ENCODE peak calls at places on chromosomes 11 and 22, in six cellular contexts. One of them, this sample, is unnamed.

GRCh38 chr11:358129-358805 is 11.0 kb upstream of the B4GALNT4 start:
- DNase-seq in GM23248: no peak
- DNase-seq in GM23338: no peak
- DNase-seq in PC-3: no peak
- DNase-seq in neural progenitor cell: no peak
- DNase-seq in SK-N-SH: no peak
- DNase-seq in this sample: no peak

GRCh38 chr11:45025716-45026492 is 75.2 kb upstream of the TP53I11 start:
- DNase-seq in GM23248: no peak
- DNase-seq in GM23338: peak; percentile 38
- DNase-seq in PC-3: no peak
- DNase-seq in neural progenitor cell: no peak
- DNase-seq in SK-N-SH: peak; percentile 77
- DNase-seq in this sample: no peak

GRCh38 chr11:93525601-93526000 is 17.6 kb downstream of the SMCO4 start:
- DNase-seq in GM23248: peak; percentile 81
- DNase-seq in GM23338: no peak
- DNase-seq in PC-3: no peak
- DNase-seq in neural progenitor cell: no peak
- DNase-seq in SK-N-SH: no peak
- DNase-seq in this sample: no peak

GRCh38 chr11:132685174-132685611 is 847.1 kb downstream of the OPCML start:
- DNase-seq in GM23248: peak; percentile 68
- DNase-seq in GM23338: no peak
- DNase-seq in PC-3: no peak
- DNase-seq in neural progenitor cell: no peak
- DNase-seq in SK-N-SH: no peak
- DNase-seq in this sample: no peak

GRCh38 chr22:19936513-19936912 is 5.1 kb upstream of the COMT start:
- DNase-seq in GM23248: no peak
- DNase-seq in GM23338: no peak
- DNase-seq in PC-3: no peak
- DNase-seq in neural progenitor cell: no peak
- DNase-seq in SK-N-SH: no peak
- DNase-seq in this sample: no peak

GRCh38 chr11:60363542-60364525 is 14.5 kb upstream of the MS4A7 start:
- DNase-seq in GM23248: peak; percentile 62
- DNase-seq in GM23338: peak; percentile 88
- DNase-seq in PC-3: peak; percentile 92
- DNase-seq in neural progenitor cell: peak; percentile 76
- DNase-seq in SK-N-SH: peak; percentile 40
- DNase-seq in this sample: peak; percentile 39

GRCh38 chr11:296976-297665 is 2.2 kb downstream of the IFITM5 start:
- DNase-seq in GM23248: no peak
- DNase-seq in GM23338: no peak
- DNase-seq in PC-3: no peak
- DNase-seq in neural progenitor cell: no peak
- DNase-seq in SK-N-SH: no peak
- DNase-seq in this sample: no peak

GRCh38 chr11:72735495-72736027 is 16.6 kb downstream of the ARAP1 start:
- DNase-seq in GM23248: peak; percentile 78
- DNase-seq in GM23338: peak; percentile 68
- DNase-seq in PC-3: peak; percentile 67
- DNase-seq in neural progenitor cell: no peak
- DNase-seq in SK-N-SH: peak; percentile 89
- DNase-seq in this sample: peak; percentile 45

GRCh38 chr11:81915045-81915444 is 818.6 kb downstream of the FAM181B start:
- DNase-seq in GM23248: no peak
- DNase-seq in GM23338: no peak
- DNase-seq in PC-3: no peak
- DNase-seq in neural progenitor cell: no peak
- DNase-seq in SK-N-SH: no peak
- DNase-seq in this sample: no peak

GRCh38 chr11:74683279-74683871 is 47.9 kb downstream of the CHRDL2 start:
- DNase-seq in GM23248: peak; percentile 70
- DNase-seq in GM23338: peak; percentile 72
- DNase-seq in PC-3: no peak
- DNase-seq in neural progenitor cell: peak; percentile 64
- DNase-seq in SK-N-SH: peak; percentile 87
- DNase-seq in this sample: no peak

GRCh38 chr11:73325036-73325981 is 17.2 kb downstream of the ARHGEF17 start:
- DNase-seq in GM23248: peak; percentile 45
- DNase-seq in GM23338: no peak
- DNase-seq in PC-3: no peak
- DNase-seq in neural progenitor cell: no peak
- DNase-seq in SK-N-SH: peak; percentile 84
- DNase-seq in this sample: no peak

GRCh38 chr22:25514436-25514835 is 50.0 kb upstream of the GRK3 start:
- DNase-seq in GM23248: peak; percentile 57
- DNase-seq in GM23338: peak; percentile 83
- DNase-seq in PC-3: peak; percentile 43
- DNase-seq in neural progenitor cell: no peak
- DNase-seq in SK-N-SH: no peak
- DNase-seq in this sample: no peak

GRCh38 chr11:132744771-132745170 is 787.5 kb downstream of the OPCML start:
- DNase-seq in GM23248: peak; percentile 73
- DNase-seq in GM23338: no peak
- DNase-seq in PC-3: no peak
- DNase-seq in neural progenitor cell: no peak
- DNase-seq in SK-N-SH: no peak
- DNase-seq in this sample: no peak

GRCh38 chr11:118629761-118630661 is 22.6 kb downstream of the PHLDB1 start:
- DNase-seq in GM23248: peak; percentile 37
- DNase-seq in GM23338: no peak
- DNase-seq in PC-3: no peak
- DNase-seq in neural progenitor cell: no peak
- DNase-seq in SK-N-SH: no peak
- DNase-seq in this sample: no peak

GRCh38 chr22:20107471-20107901 is 8.4 kb upstream of the RANBP1 start:
- DNase-seq in GM23248: no peak
- DNase-seq in GM23338: no peak
- DNase-seq in PC-3: no peak
- DNase-seq in neural progenitor cell: no peak
- DNase-seq in SK-N-SH: no peak
- DNase-seq in this sample: no peak

GRCh38 chr11:32312206-32312817 is 123.0 kb downstream of the WT1 start:
- DNase-seq in GM23248: peak; percentile 49
- DNase-seq in GM23338: no peak
- DNase-seq in PC-3: peak; percentile 77
- DNase-seq in neural progenitor cell: no peak
- DNase-seq in SK-N-SH: no peak
- DNase-seq in this sample: peak; percentile 76
- H3F3A ChIP-seq in GM23248: no peaks in the 10 kb centered on the region
- H3F3A ChIP-seq in GM23338: no peaks in the 10 kb centered on the region
- H3F3A ChIP-seq in PC-3: peaks cover 3% of the 10 kb centered on the region
- H3F3A ChIP-seq in neural progenitor cell: peaks cover 15% of the 10 kb centered on the region
- H3F3A ChIP-seq in SK-N-SH: peaks cover 5% of the 10 kb centered on the region
- H3F3A ChIP-seq in this sample: peaks cover 22% of the 10 kb centered on the region

GRCh38 chr22:40202225-40202944 is 24.7 kb downstream of the TNRC6B start:
- DNase-seq in GM23248: no peak
- DNase-seq in GM23338: no peak
- DNase-seq in PC-3: no peak
- DNase-seq in neural progenitor cell: no peak
- DNase-seq in SK-N-SH: no peak
- DNase-seq in this sample: no peak
- H3K4me1 ChIP-seq in GM23248: peaks cover 37% of the 10 kb centered on the region
- H3K4me1 ChIP-seq in GM23338: peaks cover 68% of the 10 kb centered on the region
- H3K4me1 ChIP-seq in PC-3: peaks cover 3% of the 10 kb centered on the region
- H3K4me1 ChIP-seq in neural progenitor cell: peaks cover 8% of the 10 kb centered on the region
- H3K4me1 ChIP-seq in SK-N-SH: peaks cover 21% of the 10 kb centered on the region
- H3K4me1 ChIP-seq in this sample: no peaks in the 10 kb centered on the region

GRCh38 chr11:2389344-2390026 is 11.1 kb upstream of the TSSC4 start:
- DNase-seq in GM23248: no peak
- DNase-seq in GM23338: no peak
- DNase-seq in PC-3: no peak
- DNase-seq in neural progenitor cell: no peak
- DNase-seq in SK-N-SH: no peak
- DNase-seq in this sample: no peak
- H3F3A ChIP-seq in GM23248: no peaks in the 10 kb centered on the region
- H3F3A ChIP-seq in GM23338: no peaks in the 10 kb centered on the region
- H3F3A ChIP-seq in PC-3: no peaks in the 10 kb centered on the region
- H3F3A ChIP-seq in neural progenitor cell: no peaks in the 10 kb centered on the region
- H3F3A ChIP-seq in SK-N-SH: no peaks in the 10 kb centered on the region
- H3F3A ChIP-seq in this sample: no peaks in the 10 kb centered on the region

DNA sequence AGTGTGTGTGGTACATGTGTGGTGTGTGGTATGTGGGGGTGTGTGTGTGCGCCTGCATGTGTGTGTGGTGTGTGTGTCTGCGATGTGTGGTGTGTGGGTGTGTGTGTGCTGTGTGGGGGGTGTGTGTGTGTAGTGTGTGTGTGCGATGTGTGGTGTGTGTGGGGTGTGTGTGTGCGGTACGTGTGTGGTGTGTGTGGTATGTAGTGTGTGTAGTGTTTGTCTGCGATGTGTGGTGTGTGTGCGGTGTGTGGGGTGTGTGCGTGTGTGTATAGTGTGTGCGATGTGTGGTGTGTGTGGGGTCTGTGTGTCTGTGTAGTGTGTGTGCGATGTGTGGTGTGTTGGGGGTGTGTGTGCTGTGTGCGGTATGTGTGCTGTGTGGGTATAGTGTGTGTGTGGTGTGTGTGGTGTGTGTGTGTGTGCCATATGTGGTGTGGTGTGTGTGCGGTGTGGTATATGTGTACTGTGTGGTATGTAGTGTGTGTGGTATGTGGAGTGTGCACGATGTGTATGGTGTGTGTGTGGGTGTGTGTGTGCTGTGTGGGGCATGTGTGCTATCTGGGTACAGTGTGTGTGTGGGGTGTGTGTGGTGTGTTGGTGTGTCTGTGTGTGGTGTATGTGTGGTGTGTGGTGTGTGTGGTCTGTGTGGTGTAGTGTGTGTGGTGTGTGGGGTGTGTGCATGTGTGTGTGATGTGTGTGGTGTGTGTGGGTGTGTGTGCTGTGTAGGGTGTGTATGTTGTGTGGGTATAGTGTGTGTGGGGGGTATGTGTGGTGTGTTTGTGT is 5.7 kb upstream of the PPP6R2 start:
- DNase-seq in GM23248: no peak
- DNase-seq in GM23338: no peak
- DNase-seq in PC-3: no peak
- DNase-seq in neural progenitor cell: no peak
- DNase-seq in SK-N-SH: no peak
- DNase-seq in this sample: no peak
- H3K4me1 ChIP-seq in GM23248: no peaks in the 10 kb centered on the region
- H3K4me1 ChIP-seq in GM23338: no peaks in the 10 kb centered on the region
- H3K4me1 ChIP-seq in PC-3: no peaks in the 10 kb centered on the region
- H3K4me1 ChIP-seq in neural progenitor cell: no peaks in the 10 kb centered on the region
- H3K4me1 ChIP-seq in SK-N-SH: peaks cover 2% of the 10 kb centered on the region
- H3K4me1 ChIP-seq in this sample: peaks cover 4% of the 10 kb centered on the region

GRCh38 chr22:39233736-39234120 is 11.1 kb downstream of the PDGFB start:
- DNase-seq in GM23248: no peak
- DNase-seq in GM23338: no peak
- DNase-seq in PC-3: no peak
- DNase-seq in neural progenitor cell: peak; percentile 60
- DNase-seq in SK-N-SH: no peak
- DNase-seq in this sample: no peak

GRCh38 chr22:39232246-39232645 is 12.5 kb downstream of the PDGFB start:
- DNase-seq in GM23248: no peak
- DNase-seq in GM23338: no peak
- DNase-seq in PC-3: no peak
- DNase-seq in neural progenitor cell: no peak
- DNase-seq in SK-N-SH: no peak
- DNase-seq in this sample: no peak

GRCh38 chr22:39234867-39235687 is 9.7 kb downstream of the PDGFB start:
- DNase-seq in GM23248: no peak
- DNase-seq in GM23338: no peak
- DNase-seq in PC-3: no peak
- DNase-seq in neural progenitor cell: peak; percentile 54
- DNase-seq in SK-N-SH: no peak
- DNase-seq in this sample: peak; percentile 58

GRCh38 chr22:39232806-39233735 is 11.7 kb downstream of the PDGFB start:
- DNase-seq in GM23248: no peak
- DNase-seq in GM23338: no peak
- DNase-seq in PC-3: no peak
- DNase-seq in neural progenitor cell: no peak
- DNase-seq in SK-N-SH: no peak
- DNase-seq in this sample: no peak

DNA sequence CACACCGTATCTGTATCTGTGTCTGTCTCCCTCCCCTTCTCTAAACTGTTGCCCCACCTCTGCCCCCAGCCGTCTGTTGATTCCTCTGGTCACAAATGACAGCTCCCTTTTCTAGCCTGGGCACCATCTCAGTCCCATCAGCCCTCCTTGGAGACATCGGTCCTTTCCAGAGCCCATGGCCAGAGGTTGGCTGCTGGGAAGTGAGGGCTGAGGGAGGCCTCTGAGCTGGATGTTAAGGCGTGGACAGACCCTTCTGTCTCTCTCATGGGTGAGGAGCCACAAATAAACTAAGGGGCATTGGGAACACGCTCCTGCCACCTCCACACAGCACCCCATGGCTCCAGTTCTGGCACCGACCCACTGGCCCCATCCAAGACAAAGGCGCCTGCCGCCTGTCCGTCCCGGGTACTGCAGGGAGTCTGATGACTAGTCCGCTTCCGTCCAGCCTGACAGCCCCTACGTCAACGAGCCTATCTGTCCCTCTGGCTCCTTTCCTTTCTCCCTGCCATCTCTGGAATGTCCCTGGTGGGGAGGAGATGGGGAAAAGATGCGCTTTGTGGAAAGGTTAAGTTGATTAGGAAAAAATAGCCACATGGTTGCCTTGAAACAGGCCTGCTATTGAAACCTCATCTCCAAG is 10.5 kb downstream of the PDGFB start:
- DNase-seq in GM23248: no peak
- DNase-seq in GM23338: no peak
- DNase-seq in PC-3: no peak
- DNase-seq in neural progenitor cell: peak; percentile 80
- DNase-seq in SK-N-SH: no peak
- DNase-seq in this sample: no peak
- H3F3A ChIP-seq in GM23248: no peaks in the 10 kb centered on the region
- H3F3A ChIP-seq in GM23338: peaks cover 20% of the 10 kb centered on the region
- H3F3A ChIP-seq in PC-3: no peaks in the 10 kb centered on the region
- H3F3A ChIP-seq in neural progenitor cell: peaks cover 44% of the 10 kb centered on the region
- H3F3A ChIP-seq in SK-N-SH: no peaks in the 10 kb centered on the region
- H3F3A ChIP-seq in this sample: peaks cover 27% of the 10 kb centered on the region

GRCh38 chr22:35783943-35784614 is 66.4 kb downstream of the APOL5 start:
- DNase-seq in GM23248: peak; percentile 86
- DNase-seq in GM23338: no peak
- DNase-seq in PC-3: peak; percentile 89
- DNase-seq in neural progenitor cell: no peak
- DNase-seq in SK-N-SH: no peak
- DNase-seq in this sample: peak; percentile 99

GRCh38 chr22:35785181-35785923 is 67.7 kb downstream of the APOL5 start:
- DNase-seq in GM23248: peak; percentile 63
- DNase-seq in GM23338: no peak
- DNase-seq in PC-3: no peak
- DNase-seq in neural progenitor cell: no peak
- DNase-seq in SK-N-SH: no peak
- DNase-seq in this sample: no peak

GRCh38 chr22:35784633-35785032 is 67.0 kb downstream of the APOL5 start:
- DNase-seq in GM23248: no peak
- DNase-seq in GM23338: no peak
- DNase-seq in PC-3: no peak
- DNase-seq in neural progenitor cell: no peak
- DNase-seq in SK-N-SH: no peak
- DNase-seq in this sample: no peak

GRCh38 chr22:35782504-35782903 is 64.8 kb downstream of the APOL5 start:
- DNase-seq in GM23248: peak; percentile 19
- DNase-seq in GM23338: peak; percentile 11
- DNase-seq in PC-3: no peak
- DNase-seq in neural progenitor cell: no peak
- DNase-seq in SK-N-SH: no peak
- DNase-seq in this sample: no peak

GRCh38 chr22:35781898-35782297 is 64.2 kb downstream of the APOL5 start:
- DNase-seq in GM23248: no peak
- DNase-seq in GM23338: no peak
- DNase-seq in PC-3: no peak
- DNase-seq in neural progenitor cell: no peak
- DNase-seq in SK-N-SH: no peak
- DNase-seq in this sample: no peak
- H3K4me1 ChIP-seq in GM23248: peaks cover 70% of the 10 kb centered on the region
- H3K4me1 ChIP-seq in GM23338: peaks cover 13% of the 10 kb centered on the region
- H3K4me1 ChIP-seq in PC-3: peaks cover 45% of the 10 kb centered on the region
- H3K4me1 ChIP-seq in neural progenitor cell: no peaks in the 10 kb centered on the region
- H3K4me1 ChIP-seq in SK-N-SH: peaks cover 26% of the 10 kb centered on the region
- H3K4me1 ChIP-seq in this sample: peaks cover 50% of the 10 kb centered on the region